ENCODE peak calls at places on chromosomes 13 and 19, in six cellular contexts. One of them, this sample, is unnamed.

GRCh38 chr19:11578342-11579142 is 1.1 kb upstream of the ACP5 start:
- DNase-seq in T-helper 2 cell: no peak
- DNase-seq in activated naive CD4-positive, alpha-beta T cell treated with anti-CD3 and anti-CD28 coated beads, Interleukin-2, amount 50 U/mL, for 16 hours: peak
- DNase-seq in stimulated activated CD4-positive, alpha-beta T cell treated with anti-CD3 and anti-CD28 coated beads, TNF-alpha, amount 100 ng/mL, for 48 hours: no peak
- DNase-seq in CD4-positive, alpha-beta memory T cell: peak
- DNase-seq in activated B cell treated with CpG ODN at 0.5 μM for 24 hours: no peak
- DNase-seq in this sample: no peak

GRCh38 chr19:29662604-29663404 is 2.5 kb upstream of the PLEKHF1 start:
- DNase-seq in T-helper 2 cell: no peak
- DNase-seq in activated naive CD4-positive, alpha-beta T cell treated with anti-CD3 and anti-CD28 coated beads, Interleukin-2, amount 50 U/mL, for 16 hours: no peak
- DNase-seq in stimulated activated CD4-positive, alpha-beta T cell treated with anti-CD3 and anti-CD28 coated beads, TNF-alpha, amount 100 ng/mL, for 48 hours: peak
- DNase-seq in CD4-positive, alpha-beta memory T cell: no peak
- DNase-seq in activated B cell treated with CpG ODN at 0.5 μM for 24 hours: no peak
- DNase-seq in this sample: peak

GRCh38 chr13:31987071-31987470 is 44.5 kb upstream of the FRY start:
- DNase-seq in T-helper 2 cell: no peak
- DNase-seq in activated naive CD4-positive, alpha-beta T cell treated with anti-CD3 and anti-CD28 coated beads, Interleukin-2, amount 50 U/mL, for 16 hours: no peak
- DNase-seq in stimulated activated CD4-positive, alpha-beta T cell treated with anti-CD3 and anti-CD28 coated beads, TNF-alpha, amount 100 ng/mL, for 48 hours: no peak
- DNase-seq in CD4-positive, alpha-beta memory T cell: no peak
- DNase-seq in activated B cell treated with CpG ODN at 0.5 μM for 24 hours: no peak
- DNase-seq in this sample: no peak

GRCh38 chr13:43838909-43839308 is 40.6 kb downstream of the CCDC122 start:
- DNase-seq in T-helper 2 cell: no peak
- DNase-seq in activated naive CD4-positive, alpha-beta T cell treated with anti-CD3 and anti-CD28 coated beads, Interleukin-2, amount 50 U/mL, for 16 hours: no peak
- DNase-seq in stimulated activated CD4-positive, alpha-beta T cell treated with anti-CD3 and anti-CD28 coated beads, TNF-alpha, amount 100 ng/mL, for 48 hours: no peak
- DNase-seq in CD4-positive, alpha-beta memory T cell: no peak
- DNase-seq in activated B cell treated with CpG ODN at 0.5 μM for 24 hours: no peak
- DNase-seq in this sample: peak

GRCh38 chr13:42760949-42761348 is 20.4 kb upstream of the FAM216B start:
- DNase-seq in T-helper 2 cell: no peak
- DNase-seq in activated naive CD4-positive, alpha-beta T cell treated with anti-CD3 and anti-CD28 coated beads, Interleukin-2, amount 50 U/mL, for 16 hours: no peak
- DNase-seq in stimulated activated CD4-positive, alpha-beta T cell treated with anti-CD3 and anti-CD28 coated beads, TNF-alpha, amount 100 ng/mL, for 48 hours: no peak
- DNase-seq in CD4-positive, alpha-beta memory T cell: no peak
- DNase-seq in activated B cell treated with CpG ODN at 0.5 μM for 24 hours: no peak
- DNase-seq in this sample: no peak

GRCh38 chr13:93284056-93284455 is 57.4 kb downstream of the GPC6 start:
- DNase-seq in T-helper 2 cell: no peak
- DNase-seq in activated naive CD4-positive, alpha-beta T cell treated with anti-CD3 and anti-CD28 coated beads, Interleukin-2, amount 50 U/mL, for 16 hours: no peak
- DNase-seq in stimulated activated CD4-positive, alpha-beta T cell treated with anti-CD3 and anti-CD28 coated beads, TNF-alpha, amount 100 ng/mL, for 48 hours: no peak
- DNase-seq in CD4-positive, alpha-beta memory T cell: no peak
- DNase-seq in activated B cell treated with CpG ODN at 0.5 μM for 24 hours: no peak
- DNase-seq in this sample: no peak

GRCh38 chr19:802497-802887 is 5.2 kb downstream of the PTBP1 start:
- DNase-seq in T-helper 2 cell: no peak
- DNase-seq in activated naive CD4-positive, alpha-beta T cell treated with anti-CD3 and anti-CD28 coated beads, Interleukin-2, amount 50 U/mL, for 16 hours: no peak
- DNase-seq in stimulated activated CD4-positive, alpha-beta T cell treated with anti-CD3 and anti-CD28 coated beads, TNF-alpha, amount 100 ng/mL, for 48 hours: no peak
- DNase-seq in CD4-positive, alpha-beta memory T cell: no peak
- DNase-seq in activated B cell treated with CpG ODN at 0.5 μM for 24 hours: no peak
- DNase-seq in this sample: no peak

GRCh38 chr19:35901055-35901644 is 810 bp upstream of the NFKBID start:
- DNase-seq in T-helper 2 cell: no peak
- DNase-seq in activated naive CD4-positive, alpha-beta T cell treated with anti-CD3 and anti-CD28 coated beads, Interleukin-2, amount 50 U/mL, for 16 hours: no peak
- DNase-seq in stimulated activated CD4-positive, alpha-beta T cell treated with anti-CD3 and anti-CD28 coated beads, TNF-alpha, amount 100 ng/mL, for 48 hours: no peak
- DNase-seq in CD4-positive, alpha-beta memory T cell: no peak
- DNase-seq in activated B cell treated with CpG ODN at 0.5 μM for 24 hours: no peak
- DNase-seq in this sample: peak

GRCh38 chr13:43934273-43934672 is 54.6 kb downstream of the LACC1 start:
- DNase-seq in T-helper 2 cell: no peak
- DNase-seq in activated naive CD4-positive, alpha-beta T cell treated with anti-CD3 and anti-CD28 coated beads, Interleukin-2, amount 50 U/mL, for 16 hours: no peak
- DNase-seq in stimulated activated CD4-positive, alpha-beta T cell treated with anti-CD3 and anti-CD28 coated beads, TNF-alpha, amount 100 ng/mL, for 48 hours: no peak
- DNase-seq in CD4-positive, alpha-beta memory T cell: no peak
- DNase-seq in activated B cell treated with CpG ODN at 0.5 μM for 24 hours: no peak
- DNase-seq in this sample: no peak

GRCh38 chr13:37306778-37307544 is 201.5 kb upstream of the CSNK1A1L start:
- DNase-seq in T-helper 2 cell: no peak
- DNase-seq in activated naive CD4-positive, alpha-beta T cell treated with anti-CD3 and anti-CD28 coated beads, Interleukin-2, amount 50 U/mL, for 16 hours: no peak
- DNase-seq in stimulated activated CD4-positive, alpha-beta T cell treated with anti-CD3 and anti-CD28 coated beads, TNF-alpha, amount 100 ng/mL, for 48 hours: no peak
- DNase-seq in CD4-positive, alpha-beta memory T cell: no peak
- DNase-seq in activated B cell treated with CpG ODN at 0.5 μM for 24 hours: no peak
- DNase-seq in this sample: peak

GRCh38 chr19:2032296-2032941 is 16.9 kb upstream of the BTBD2 start:
- DNase-seq in T-helper 2 cell: no peak
- DNase-seq in activated naive CD4-positive, alpha-beta T cell treated with anti-CD3 and anti-CD28 coated beads, Interleukin-2, amount 50 U/mL, for 16 hours: no peak
- DNase-seq in stimulated activated CD4-positive, alpha-beta T cell treated with anti-CD3 and anti-CD28 coated beads, TNF-alpha, amount 100 ng/mL, for 48 hours: no peak
- DNase-seq in CD4-positive, alpha-beta memory T cell: peak
- DNase-seq in activated B cell treated with CpG ODN at 0.5 μM for 24 hours: no peak
- DNase-seq in this sample: peak

GRCh38 chr13:49220035-49220855 is at the start of gene MLNR:
- DNase-seq in T-helper 2 cell: no peak
- DNase-seq in activated naive CD4-positive, alpha-beta T cell treated with anti-CD3 and anti-CD28 coated beads, Interleukin-2, amount 50 U/mL, for 16 hours: peak
- DNase-seq in stimulated activated CD4-positive, alpha-beta T cell treated with anti-CD3 and anti-CD28 coated beads, TNF-alpha, amount 100 ng/mL, for 48 hours: no peak
- DNase-seq in CD4-positive, alpha-beta memory T cell: peak
- DNase-seq in activated B cell treated with CpG ODN at 0.5 μM for 24 hours: peak
- DNase-seq in this sample: no peak

GRCh38 chr19:19575411-19575810 is 37.3 kb downstream of the CILP2 start:
- DNase-seq in T-helper 2 cell: no peak
- DNase-seq in activated naive CD4-positive, alpha-beta T cell treated with anti-CD3 and anti-CD28 coated beads, Interleukin-2, amount 50 U/mL, for 16 hours: no peak
- DNase-seq in stimulated activated CD4-positive, alpha-beta T cell treated with anti-CD3 and anti-CD28 coated beads, TNF-alpha, amount 100 ng/mL, for 48 hours: no peak
- DNase-seq in CD4-positive, alpha-beta memory T cell: no peak
- DNase-seq in activated B cell treated with CpG ODN at 0.5 μM for 24 hours: no peak
- DNase-seq in this sample: no peak

GRCh38 chr19:7783991-7784421 is 21.0 kb downstream of the CLEC4M start:
- DNase-seq in T-helper 2 cell: no peak
- DNase-seq in activated naive CD4-positive, alpha-beta T cell treated with anti-CD3 and anti-CD28 coated beads, Interleukin-2, amount 50 U/mL, for 16 hours: no peak
- DNase-seq in stimulated activated CD4-positive, alpha-beta T cell treated with anti-CD3 and anti-CD28 coated beads, TNF-alpha, amount 100 ng/mL, for 48 hours: no peak
- DNase-seq in CD4-positive, alpha-beta memory T cell: no peak
- DNase-seq in activated B cell treated with CpG ODN at 0.5 μM for 24 hours: no peak
- DNase-seq in this sample: no peak

This sample was measured in BJ.